ENCODE peak calls at places on chromosome 2, in four cellular contexts. One of them, this sample, is unnamed.

GRCh38 chr2:84970266-84970955 is 550 bp upstream of the KCMF1 start:
- DNase-seq in upper lobe of right lung: peak
- DNase-seq in GM12892: peak
- DNase-seq in skeletal muscle cell: no peak
- DNase-seq in this sample: no peak

GRCh38 chr2:5839563-5839962 is 147.4 kb downstream of the SOX11 start:
- DNase-seq in upper lobe of right lung: no peak
- DNase-seq in GM12892: no peak
- DNase-seq in skeletal muscle cell: no peak
- DNase-seq in this sample: no peak

GRCh38 chr2:41930807-41931566 is 116.8 kb upstream of the PKDCC start:
- DNase-seq in upper lobe of right lung: no peak
- DNase-seq in GM12892: no peak
- DNase-seq in skeletal muscle cell: peak
- DNase-seq in this sample: no peak

GRCh38 chr2:121284424-121285076 is 452 bp downstream of the TFCP2L1 start:
- DNase-seq in upper lobe of right lung: peak
- DNase-seq in GM12892: no peak
- DNase-seq in skeletal muscle cell: no peak
- DNase-seq in this sample: no peak

GRCh38 chr2:54503192-54503591 is 47.1 kb downstream of the SPTBN1 start:
- DNase-seq in upper lobe of right lung: no peak
- DNase-seq in GM12892: no peak
- DNase-seq in skeletal muscle cell: no peak
- DNase-seq in this sample: no peak

GRCh38 chr2:82256983-82257382 is 1952.4 kb upstream of the LRRTM1 start:
- DNase-seq in upper lobe of right lung: no peak
- DNase-seq in GM12892: no peak
- DNase-seq in skeletal muscle cell: no peak
- DNase-seq in this sample: no peak

GRCh38 chr2:180046776-180047175 is 39.7 kb upstream of the CWC22 start:
- DNase-seq in upper lobe of right lung: no peak
- DNase-seq in GM12892: no peak
- DNase-seq in skeletal muscle cell: no peak
- DNase-seq in this sample: peak

GRCh38 chr2:187136646-187137045 is 287.7 kb upstream of the ZSWIM2 start:
- DNase-seq in upper lobe of right lung: no peak
- DNase-seq in GM12892: no peak
- DNase-seq in skeletal muscle cell: no peak
- DNase-seq in this sample: no peak

GRCh38 chr2:232512557-232512956 is 7.6 kb upstream of the PRSS56 start:
- DNase-seq in upper lobe of right lung: no peak
- DNase-seq in GM12892: no peak
- DNase-seq in skeletal muscle cell: no peak
- DNase-seq in this sample: no peak

GRCh38 chr2:6627316-6627715 is 238.4 kb downstream of the CMPK2 start:
- DNase-seq in upper lobe of right lung: no peak
- DNase-seq in GM12892: no peak
- DNase-seq in skeletal muscle cell: no peak
- DNase-seq in this sample: peak

GRCh38 chr2:160269365-160269764 is 69.3 kb upstream of the ITGB6 start:
- DNase-seq in upper lobe of right lung: no peak
- DNase-seq in GM12892: no peak
- DNase-seq in skeletal muscle cell: no peak
- DNase-seq in this sample: no peak

GRCh38 chr2:128245816-128246215 is 72.9 kb downstream of the HS6ST1 start:
- DNase-seq in upper lobe of right lung: no peak
- DNase-seq in GM12892: no peak
- DNase-seq in skeletal muscle cell: no peak
- DNase-seq in this sample: no peak

GRCh38 chr2:42929985-42930581 is 137.7 kb upstream of the HAAO start:
- DNase-seq in upper lobe of right lung: peak
- DNase-seq in GM12892: no peak
- DNase-seq in skeletal muscle cell: peak
- DNase-seq in this sample: peak

GRCh38 chr2:7020939-7021470 is 103.8 kb downstream of the RNF144A start:
- DNase-seq in upper lobe of right lung: no peak
- DNase-seq in GM12892: no peak
- DNase-seq in skeletal muscle cell: no peak
- DNase-seq in this sample: no peak

GRCh38 chr2:126368778-126369177 is 287.2 kb upstream of the GYPC start:
- DNase-seq in upper lobe of right lung: no peak
- DNase-seq in GM12892: no peak
- DNase-seq in skeletal muscle cell: no peak
- DNase-seq in this sample: no peak

GRCh38 chr2:28273751-28274150 is 118.9 kb upstream of the FOSL2 start:
- DNase-seq in upper lobe of right lung: no peak
- DNase-seq in GM12892: no peak
- DNase-seq in skeletal muscle cell: no peak
- DNase-seq in this sample: no peak

GRCh38 chr2:10501980-10502802 is 54.1 kb upstream of the ODC1 start:
- DNase-seq in upper lobe of right lung: no peak
- DNase-seq in GM12892: no peak
- DNase-seq in skeletal muscle cell: no peak
- DNase-seq in this sample: no peak

GRCh38 chr2:1653137-1653789 is 91.1 kb downstream of the PXDN start:
- DNase-seq in upper lobe of right lung: peak
- DNase-seq in GM12892: no peak
- DNase-seq in skeletal muscle cell: peak
- DNase-seq in this sample: peak

GRCh38 chr2:101518470-101519172 is 43.7 kb upstream of the RFX8 start:
- DNase-seq in upper lobe of right lung: no peak
- DNase-seq in GM12892: no peak
- DNase-seq in skeletal muscle cell: no peak
- DNase-seq in this sample: no peak

GRCh38 chr2:215635071-215635787 is 199.4 kb upstream of the FN1 start:
- DNase-seq in upper lobe of right lung: no peak
- DNase-seq in GM12892: no peak
- DNase-seq in skeletal muscle cell: no peak
- DNase-seq in this sample: no peak

GRCh38 chr2:65402339-65402738 is 30.1 kb downstream of the SPRED2 start:
- DNase-seq in upper lobe of right lung: no peak
- DNase-seq in GM12892: no peak
- DNase-seq in skeletal muscle cell: peak
- DNase-seq in this sample: no peak

GRCh38 chr2:225512873-225513580 is 113.5 kb downstream of the NYAP2 start:
- DNase-seq in upper lobe of right lung: no peak
- DNase-seq in GM12892: no peak
- DNase-seq in skeletal muscle cell: no peak
- DNase-seq in this sample: peak

GRCh38 chr2:52775674-52776073 is 991.9 kb upstream of the CHAC2 start:
- DNase-seq in upper lobe of right lung: no peak
- DNase-seq in GM12892: no peak
- DNase-seq in skeletal muscle cell: no peak
- DNase-seq in this sample: no peak

This sample was measured in astrocyte of the cerebellum.